ENCODE peak calls at places on chromosome 1, in four cellular contexts. G, P, V and C are unnamed samples.

GRCh38 chr1:46948629-46949282 is 7.5 kb upstream of the CYP4A11 start:
- DNase-seq in G (no peak), P (peak; percentile 16), V (no peak), C (no peak)

GRCh38 chr1:161484613-161485012 is 20.6 kb upstream of the FCGR2A start:
- DNase-seq in G (no peak), P (no peak), V (no peak), C (no peak)

GRCh38 chr1:32724678-32725594 is 22.4 kb upstream of the SYNC start:
- DNase-seq in G (no peak), P (no peak), V (peak; percentile 43), C (peak; percentile 89)

GRCh38 chr1:86062458-86062857 is 94.1 kb downstream of the COL24A1 start:
- DNase-seq in G (no peak), P (no peak), V (no peak), C (no peak)

GRCh38 chr1:230084408-230085177 is 17.6 kb downstream of the GALNT2 start:
- DNase-seq in G (no peak), P (no peak), V (no peak), C (peak; percentile 87)

GRCh38 chr1:112805155-112805853 is 90.2 kb upstream of the PPM1J start:
- DNase-seq in G (no peak), P (no peak), V (no peak), C (no peak)

GRCh38 chr1:163171826-163172225 is 30.9 kb downstream of the RGS5 start:
- DNase-seq in G (no peak), P (no peak), V (no peak), C (no peak)

GRCh38 chr1:218616681-218617080 is 271.5 kb downstream of the TGFB2 start:
- DNase-seq in G (no peak), P (no peak), V (no peak), C (no peak)

GRCh38 chr1:182185147-182185546 is 123.6 kb upstream of the ZNF648 start:
- DNase-seq in G (no peak), P (no peak), V (no peak), C (no peak)

GRCh38 chr1:154910851-154911250 is 25.7 kb downstream of the PMVK start:
- DNase-seq in G (no peak), P (no peak), V (no peak), C (no peak)